ENCODE peak calls at places on chromosomes 13 and 19, in ten cellular contexts. F is left lung, U is GM23248, E is tibial artery, B is HCT116, L is heart left ventricle, Q is A549, X is dorsolateral prefrontal cortex, C is brain microvascular endothelial cell, R is ovary. S is an unnamed sample.

GRCh38 chr13:87656311-87656710 is 14.9 kb upstream of the SLITRK5 start:
- DNase-seq in F (no peak), X (no peak), B (no peak), L (no peak), R (no peak), E (no peak), C (no peak), U (no peak), Q (no peak), S (no peak)

GRCh38 chr19:33670398-33670797 is 48.6 kb downstream of the CHST8 start:
- DNase-seq in Q (no peak), L (no peak), X (no peak), E (peak; percentile 9), U (no peak), F (no peak), C (no peak), R (no peak), B (no peak), S (no peak)

GRCh38 chr19:38693380-38694223 is 46.2 kb downstream of the ACTN4 start:
- DNase-seq in L (peak; percentile 61), B (peak; percentile 91), U (peak; percentile 79), C (peak; percentile 83), R (no peak), F (peak; percentile 77), Q (peak; percentile 92), X (no peak), E (no peak), S (peak; percentile 72)

GRCh38 chr19:37933965-37934364 is 27.0 kb downstream of the SIPA1L3 start:
- DNase-seq in Q (peak; percentile 67), L (peak; percentile 44), X (no peak), C (peak; percentile 45), R (no peak), E (no peak), F (no peak), U (peak; percentile 9), B (no peak), S (no peak)

GRCh38 chr13:45040626-45041025 is 51.3 kb downstream of the GPALPP1 start:
- DNase-seq in F (no peak), L (no peak), X (no peak), R (no peak), U (peak; percentile 3), E (no peak), C (no peak), Q (no peak), B (no peak), S (no peak)

GRCh38 chr13:74305876-74306275 is 171.7 kb upstream of the KLF12 start:
- DNase-seq in B (no peak), E (no peak), L (no peak), C (no peak), R (no peak), X (no peak), F (no peak), Q (no peak), U (peak; percentile 16), S (no peak)

GRCh38 chr13:91776650-91777193 is 378.3 kb downstream of the GPC5 start:
- DNase-seq in L (no peak), U (no peak), X (no peak), E (no peak), F (no peak), Q (no peak), B (no peak), C (no peak), R (no peak), S (no peak)

GRCh38 chr19:6616011-6616410 is 25.1 kb upstream of the CD70 start:
- DNase-seq in X (no peak), C (no peak), E (no peak), F (no peak), B (no peak), R (no peak), Q (no peak), L (no peak), U (peak; percentile 84), S (no peak)

GRCh38 chr13:33129094-33129832 is 113.0 kb downstream of the KL start:
- DNase-seq in R (no peak), Q (no peak), L (no peak), C (no peak), X (no peak), B (no peak), U (no peak), E (no peak), F (no peak), S (no peak)

GRCh38 chr13:82294226-82294625 is 1588.0 kb downstream of the SLITRK1 start:
- DNase-seq in R (no peak), U (no peak), B (no peak), F (no peak), Q (no peak), L (no peak), E (no peak), X (no peak), C (no peak), S (no peak)

GRCh38 chr19:2454199-2454961 is 2.4 kb downstream of the LMNB2 start:
- DNase-seq in Q (no peak), L (no peak), R (no peak), U (no peak), X (no peak), E (no peak), F (no peak), C (no peak), B (no peak), S (no peak)
- H3K27ac ChIP-seq in Q (no peak overlapping the region), L (no peak overlapping the region), R (no peak overlapping the region), U (no peak overlapping the region), X (no peak overlapping the region), E (no peak overlapping the region), F (no peak overlapping the region), C (no peak overlapping the region), B (peak overlapping the region; percentile 96), S (no peak overlapping the region)

DNA sequence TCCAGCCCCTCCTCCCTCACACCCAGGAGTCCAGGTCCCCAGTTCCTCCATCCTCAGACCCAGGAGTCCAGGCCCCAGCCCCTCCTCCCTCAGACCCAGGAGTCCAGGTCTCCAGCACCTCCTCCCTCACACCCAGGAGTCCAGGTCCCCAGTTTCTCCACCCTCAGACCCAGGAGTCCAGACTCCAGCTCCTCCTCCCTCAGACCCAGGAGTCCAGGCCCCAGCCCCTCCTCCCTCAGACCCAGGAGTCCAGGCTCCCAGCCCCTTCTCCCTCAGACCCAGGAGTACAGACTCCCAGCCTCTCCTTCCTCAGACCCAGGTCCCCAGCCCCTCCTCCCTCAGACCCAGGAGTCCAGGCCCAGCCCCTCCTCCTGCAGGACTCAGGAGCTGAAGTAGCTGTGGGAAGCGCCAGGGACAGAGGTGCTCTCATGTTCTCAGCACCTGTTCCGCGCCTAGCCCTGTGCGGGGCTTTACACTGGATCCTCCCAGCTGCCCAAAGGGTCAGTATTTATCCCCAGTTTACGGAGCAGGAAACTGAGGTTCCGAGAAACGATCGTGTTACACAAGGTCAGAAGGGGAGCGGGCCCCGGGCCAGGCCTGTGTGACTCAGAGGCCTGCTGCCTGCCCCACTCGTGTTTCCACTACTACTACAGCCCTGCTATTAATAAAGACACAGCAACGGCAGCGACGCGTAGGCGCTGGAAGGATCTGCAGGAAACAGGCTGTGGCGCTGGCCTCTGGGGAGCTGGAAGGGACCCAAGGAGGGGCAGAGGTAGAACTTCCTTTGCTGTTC is 1.7 kb upstream of the SBK3 start:
- DNase-seq in L (peak; percentile 91), E (peak; percentile 69), B (no peak), C (peak; percentile 83), F (peak; percentile 87), Q (peak; percentile 76), X (peak; percentile 33), U (peak; percentile 79), R (peak; percentile 43), S (no peak)
- H3K27ac ChIP-seq in L (peak overlapping the region; percentile 85), E (peak overlapping the region; percentile 33), B (peak overlapping the region; percentile 91), C (peak overlapping the region; percentile 55), F (peak overlapping the region; percentile 60), Q (peak overlapping the region; percentile 97), X (no peak overlapping the region), U (peak overlapping the region; percentile 60), R (no peak overlapping the region), S (no peak overlapping the region)

DNA sequence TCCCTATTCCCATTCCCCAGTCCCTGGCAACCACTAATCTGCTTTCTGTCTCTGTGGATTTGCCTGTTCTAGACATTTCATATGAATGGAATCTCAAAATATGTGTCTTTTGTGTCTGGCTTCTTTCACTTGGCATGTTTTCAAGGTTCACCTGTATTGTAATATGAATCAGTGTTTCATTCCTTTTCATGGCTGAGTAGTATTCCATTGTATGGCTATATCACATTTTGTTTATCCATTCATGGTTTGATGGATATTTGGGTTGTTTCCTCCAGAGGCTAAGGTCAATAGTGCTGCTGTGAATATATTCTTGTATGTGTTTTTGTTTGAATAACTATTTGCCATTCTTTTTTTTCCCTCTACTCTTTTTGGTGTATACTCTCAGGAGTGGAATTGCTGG is 24.4 kb downstream of the NCAN start:
- DNase-seq in B (no peak), F (no peak), C (no peak), E (no peak), X (no peak), U (no peak), R (no peak), L (no peak), Q (no peak), S (no peak)
- H3K27ac ChIP-seq in B (no peak overlapping the region), F (no peak overlapping the region), C (no peak overlapping the region), E (no peak overlapping the region), X (no peak overlapping the region), U (no peak overlapping the region), R (no peak overlapping the region), L (no peak overlapping the region), Q (no peak overlapping the region), S (no peak overlapping the region)

DNA sequence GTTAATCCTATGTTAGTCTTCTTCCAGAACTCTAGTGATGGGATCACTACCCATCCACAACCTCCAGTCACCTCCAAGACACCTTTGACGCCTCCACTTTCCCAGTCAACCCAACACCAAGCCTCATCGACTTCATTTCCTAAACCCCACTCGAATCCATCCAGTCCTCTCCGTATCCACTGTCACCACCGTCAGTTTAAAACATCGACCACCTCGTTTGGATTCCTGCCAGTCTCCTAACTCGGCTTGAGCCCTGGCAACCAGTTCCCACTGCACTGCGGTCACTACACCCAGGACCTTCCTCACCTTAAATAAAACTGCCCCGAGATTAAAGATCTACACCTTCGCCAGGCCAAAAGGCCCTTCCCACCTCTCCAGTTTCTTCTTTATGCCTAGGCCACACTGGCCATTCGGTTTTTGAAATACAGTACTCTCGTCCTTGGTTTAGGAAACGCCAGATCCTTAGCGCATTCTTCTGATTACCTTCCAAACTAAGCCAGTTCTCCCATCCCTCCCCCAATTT is 1.2 kb downstream of the MTIF3 start:
- DNase-seq in B (no peak), X (no peak), Q (no peak), F (no peak), U (no peak), C (no peak), R (no peak), L (no peak), E (no peak), S (no peak)
- H3K27ac ChIP-seq in B (peak overlapping the region; percentile 99), X (peak overlapping the region; percentile 99), Q (peak overlapping the region; percentile 94), F (peak overlapping the region; percentile 96), U (peak overlapping the region; percentile 85), C (peak overlapping the region; percentile 93), R (peak overlapping the region; percentile 98), L (peak overlapping the region; percentile 98), E (peak overlapping the region; percentile 95), S (peak overlapping the region; percentile 96)

DNA sequence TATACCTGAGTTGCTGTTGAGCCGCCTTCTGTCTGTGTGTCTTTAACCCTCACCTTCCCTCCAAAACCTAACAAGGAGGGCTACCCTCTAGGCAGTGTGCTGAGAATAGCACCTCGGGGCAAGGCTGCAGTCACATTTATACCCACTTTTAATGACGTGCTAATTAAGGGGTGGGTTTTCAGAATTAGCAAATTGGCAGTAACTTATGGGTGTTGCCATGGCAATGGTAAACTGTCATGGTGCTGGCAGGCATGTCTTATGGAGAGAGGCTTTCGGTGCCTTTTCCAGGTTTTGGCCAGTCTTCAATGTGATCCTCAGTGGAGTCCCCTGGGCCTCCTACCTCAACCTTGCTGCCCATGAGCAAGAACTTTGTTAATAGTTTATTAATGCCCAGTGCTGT is 1.2 kb upstream of the PNMA8A start:
- DNase-seq in Q (no peak), C (no peak), F (no peak), L (no peak), E (no peak), X (no peak), B (no peak), U (no peak), R (no peak), S (no peak)
- H3K27ac ChIP-seq in Q (no peak overlapping the region), C (no peak overlapping the region), F (no peak overlapping the region), L (no peak overlapping the region), E (peak overlapping the region; percentile 87), X (no peak overlapping the region), B (no peak overlapping the region), U (no peak overlapping the region), R (no peak overlapping the region), S (no peak overlapping the region)